ENCODE peak calls at places on chromosomes 4 and X, in four cellular contexts. V is cardiac fibroblast, M is cardiac muscle cell, Q is tibial artery. Y is an unnamed sample.

GRCh38 chr4:42412251-42412650 is 15.0 kb downstream of the SHISA3 start:
- DNase-seq in V (peak; percentile 97), M (no peak), Q (no peak), Y (peak; percentile 98)

GRCh38 chr4:38509551-38509950 is 154.4 kb upstream of the KLF3 start:
- DNase-seq in V (no peak), M (no peak), Q (no peak), Y (no peak)

GRCh38 chrX:15465347-15465746 is 27.8 kb downstream of the PIR start:
- DNase-seq in V (no peak), M (no peak), Q (no peak), Y (peak; percentile 70)

GRCh38 chr4:80154547-80154933 is 42.8 kb upstream of the PRDM8 start:
- DNase-seq in V (no peak), M (peak; percentile 42), Q (no peak), Y (no peak)

GRCh38 chr4:52946811-52947210 is 84.7 kb downstream of the RASL11B start:
- DNase-seq in V (no peak), M (peak; percentile 52), Q (no peak), Y (no peak)

GRCh38 chr4:53558061-53558801 is 33.1 kb downstream of the LNX1 start:
- DNase-seq in V (peak; percentile 64), M (no peak), Q (no peak), Y (peak; percentile 65)

GRCh38 chr4:127120706-127121105 is 512.1 kb upstream of the INTU start:
- DNase-seq in V (no peak), M (no peak), Q (no peak), Y (no peak)

GRCh38 chr4:74109116-74109791 is 10.3 kb upstream of the CXCL2 start:
- DNase-seq in V (peak; percentile 97), M (peak; percentile 20), Q (peak; percentile 55), Y (peak; percentile 99)

GRCh38 chr4:184382189-184382846 is 92.0 kb downstream of the IRF2 start:
- DNase-seq in V (no peak), M (peak; percentile 20), Q (no peak), Y (no peak)

GRCh38 chrX:78923198-78924015 is 21.8 kb upstream of the P2RY10 start:
- DNase-seq in V (no peak), M (no peak), Q (no peak), Y (no peak)

GRCh38 chr4:114284629-114285028 is 305.2 kb upstream of the ARSJ start:
- DNase-seq in V (no peak), M (no peak), Q (no peak), Y (no peak)

GRCh38 chr4:102610476-102610875 is 109.3 kb downstream of the NFKB1 start:
- DNase-seq in V (no peak), M (no peak), Q (no peak), Y (no peak)

GRCh38 chr4:57061395-57061794 is 48.8 kb downstream of the IGFBP7 start:
- DNase-seq in V (peak; percentile 68), M (no peak), Q (no peak), Y (peak; percentile 63)

GRCh38 chr4:175833574-175834350 is 21.7 kb upstream of the GPM6A start:
- DNase-seq in V (no peak), M (no peak), Q (no peak), Y (no peak)

GRCh38 chrX:87299563-87300160 is 217.9 kb upstream of the KLHL4 start:
- DNase-seq in V (peak; percentile 21), M (peak; percentile 54), Q (no peak), Y (peak; percentile 38)

GRCh38 chrX:71941771-71942170 is 31.1 kb downstream of the NHSL2 start:
- DNase-seq in V (peak; percentile 76), M (peak; percentile 33), Q (peak; percentile 58), Y (peak; percentile 82)

GRCh38 chr4:81084029-81084428 is 53.5 kb downstream of the BMP3 start:
- DNase-seq in V (peak; percentile 48), M (no peak), Q (no peak), Y (peak; percentile 73)

GRCh38 chr4:165766976-165767375 is 106.1 kb upstream of the TLL1 start:
- DNase-seq in V (no peak), M (no peak), Q (no peak), Y (no peak)
- H3K4me3 ChIP-seq in V (no peak overlapping the region), M (no peak overlapping the region), Q (no peak overlapping the region), Y (no peak overlapping the region)

GRCh38 chr4:106316773-106317409 is 541 bp downstream of the AIMP1 start:
- DNase-seq in V (peak; percentile 14), M (peak; percentile 14), Q (no peak), Y (no peak)

GRCh38 chr4:106315968-106316772 is at the start of the genes AIMP1 and TBCK:
- DNase-seq in V (peak; percentile 94), M (peak; percentile 94), Q (peak; percentile 91), Y (peak; percentile 92)

GRCh38 chr4:106315476-106315967 is 487 bp downstream of the TBCK start:
- DNase-seq in V (peak; percentile 22), M (no peak), Q (no peak), Y (peak; percentile 32)

GRCh38 chr4:106312997-106313522 is 2.9 kb downstream of the TBCK start:
- DNase-seq in V (no peak), M (no peak), Q (no peak), Y (no peak)

GRCh38 chr4:106314960-106315359 is 1.0 kb downstream of the TBCK start:
- DNase-seq in V (no peak), M (no peak), Q (no peak), Y (no peak)
- H3K4me3 ChIP-seq in V (peak overlapping the region; percentile 96), M (peak overlapping the region; percentile 91), Q (peak overlapping the region; percentile 76), Y (peak overlapping the region; percentile 95)

DNA sequence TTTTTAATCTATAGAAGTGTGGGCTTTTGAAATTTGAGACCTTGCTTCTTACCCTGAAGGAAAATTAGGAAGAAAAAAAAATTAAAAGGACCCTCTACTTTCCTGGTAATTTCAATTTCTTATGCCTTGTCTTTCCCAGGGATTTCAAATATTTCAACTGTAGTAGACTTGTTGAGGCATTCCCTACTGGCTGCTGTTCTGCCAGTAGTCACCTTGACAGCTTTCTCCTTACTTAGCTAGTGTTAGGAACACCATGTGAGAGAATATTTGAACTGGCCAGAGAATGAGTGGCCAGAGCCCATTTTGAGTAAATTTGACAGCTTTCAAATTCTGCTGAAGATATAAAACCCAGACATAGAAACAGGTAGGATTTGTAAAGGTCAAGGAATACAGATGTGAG is 24.0 kb upstream of the GBA3 start:
- DNase-seq in V (no peak), M (no peak), Q (no peak), Y (peak; percentile 5)
- H3K4me3 ChIP-seq in V (no peak overlapping the region), M (no peak overlapping the region), Q (peak overlapping the region; percentile 4), Y (no peak overlapping the region)

GRCh38 chr4:121253961-121254360 is 89.8 kb upstream of the TNIP3 start:
- DNase-seq in V (no peak), M (no peak), Q (no peak), Y (no peak)
- H3K4me3 ChIP-seq in V (no peak overlapping the region), M (no peak overlapping the region), Q (no peak overlapping the region), Y (no peak overlapping the region)

GRCh38 chrX:17559728-17560379 is 177.4 kb upstream of the SCML1 start:
- DNase-seq in V (peak; percentile 73), M (peak; percentile 62), Q (peak; percentile 39), Y (peak; percentile 91)
- H3K4me3 ChIP-seq in V (no peak overlapping the region), M (no peak overlapping the region), Q (no peak overlapping the region), Y (no peak overlapping the region)

GRCh38 chrX:68833448-68833805 is 4.6 kb downstream of the EFNB1 start:
- DNase-seq in V (no peak), M (no peak), Q (no peak), Y (no peak)
- H3K4me3 ChIP-seq in V (no peak overlapping the region), M (no peak overlapping the region), Q (no peak overlapping the region), Y (no peak overlapping the region)

GRCh38 chr4:110621328-110621812 is 1.5 kb downstream of the PITX2 start:
- DNase-seq in V (no peak), M (no peak), Q (no peak), Y (no peak)
- H3K4me3 ChIP-seq in V (peak overlapping the region; percentile 50), M (peak overlapping the region; percentile 47), Q (peak overlapping the region; percentile 47), Y (peak overlapping the region; percentile 14)